ENCODE peak calls at places on chromosomes 12 and 14, in eight cellular contexts. One of them, this sample, is unnamed.

GRCh38 chr14:68616255-68616902 is 176.5 kb downstream of the ZFP36L1 start:
- DNase-seq in activated CD4-positive, alpha-beta T cell treated with anti-CD3 and anti-CD28 coated beads for 1 hour: no peak
- DNase-seq in naive thymus-derived CD4-positive, alpha-beta T cell: no peak
- DNase-seq in foreskin fibroblast: peak
- DNase-seq in HTR-8/SVneo: no peak
- DNase-seq in anterior cingulate cortex: no peak
- DNase-seq in lower lobe of right lung: no peak
- DNase-seq in GM04504: no peak
- DNase-seq in this sample: no peak

GRCh38 chr12:93804392-93805179 is 127.4 kb downstream of the CRADD start:
- DNase-seq in foreskin fibroblast: peak
- DNase-seq in naive thymus-derived CD4-positive, alpha-beta T cell: no peak
- DNase-seq in lower lobe of right lung: no peak
- DNase-seq in GM04504: no peak
- DNase-seq in activated CD4-positive, alpha-beta T cell treated with anti-CD3 and anti-CD28 coated beads for 1 hour: no peak
- DNase-seq in HTR-8/SVneo: no peak
- DNase-seq in anterior cingulate cortex: no peak
- DNase-seq in this sample: no peak

GRCh38 chr14:88009486-88009885 is 4.6 kb downstream of the GPR65 start:
- DNase-seq in foreskin fibroblast: no peak
- DNase-seq in GM04504: no peak
- DNase-seq in naive thymus-derived CD4-positive, alpha-beta T cell: no peak
- DNase-seq in HTR-8/SVneo: no peak
- DNase-seq in lower lobe of right lung: no peak
- DNase-seq in anterior cingulate cortex: no peak
- DNase-seq in activated CD4-positive, alpha-beta T cell treated with anti-CD3 and anti-CD28 coated beads for 1 hour: no peak
- DNase-seq in this sample: no peak

GRCh38 chr12:111057726-111058125 is 137.3 kb upstream of the MYL2 start:
- DNase-seq in lower lobe of right lung: no peak
- DNase-seq in foreskin fibroblast: no peak
- DNase-seq in HTR-8/SVneo: no peak
- DNase-seq in GM04504: no peak
- DNase-seq in activated CD4-positive, alpha-beta T cell treated with anti-CD3 and anti-CD28 coated beads for 1 hour: no peak
- DNase-seq in anterior cingulate cortex: no peak
- DNase-seq in naive thymus-derived CD4-positive, alpha-beta T cell: no peak
- DNase-seq in this sample: no peak

GRCh38 chr14:21749306-21749868 is 75.8 kb upstream of the OR4E1 start:
- DNase-seq in GM04504: no peak
- DNase-seq in activated CD4-positive, alpha-beta T cell treated with anti-CD3 and anti-CD28 coated beads for 1 hour: no peak
- DNase-seq in naive thymus-derived CD4-positive, alpha-beta T cell: no peak
- DNase-seq in lower lobe of right lung: no peak
- DNase-seq in HTR-8/SVneo: no peak
- DNase-seq in foreskin fibroblast: no peak
- DNase-seq in anterior cingulate cortex: no peak
- DNase-seq in this sample: no peak

GRCh38 chr14:73785834-73786631 is 65.6 kb upstream of the PTGR2 start:
- DNase-seq in naive thymus-derived CD4-positive, alpha-beta T cell: peak
- DNase-seq in activated CD4-positive, alpha-beta T cell treated with anti-CD3 and anti-CD28 coated beads for 1 hour: peak
- DNase-seq in GM04504: peak
- DNase-seq in lower lobe of right lung: peak
- DNase-seq in HTR-8/SVneo: peak
- DNase-seq in anterior cingulate cortex: peak
- DNase-seq in foreskin fibroblast: peak
- DNase-seq in this sample: peak

GRCh38 chr12:130816055-130816454 is 23.0 kb downstream of the STX2 start:
- DNase-seq in lower lobe of right lung: no peak
- DNase-seq in anterior cingulate cortex: no peak
- DNase-seq in foreskin fibroblast: no peak
- DNase-seq in GM04504: no peak
- DNase-seq in activated CD4-positive, alpha-beta T cell treated with anti-CD3 and anti-CD28 coated beads for 1 hour: no peak
- DNase-seq in naive thymus-derived CD4-positive, alpha-beta T cell: no peak
- DNase-seq in HTR-8/SVneo: no peak
- DNase-seq in this sample: no peak

GRCh38 chr14:103522028-103522581 is 525 bp downstream of the CKB start:
- DNase-seq in foreskin fibroblast: peak
- DNase-seq in naive thymus-derived CD4-positive, alpha-beta T cell: no peak
- DNase-seq in anterior cingulate cortex: no peak
- DNase-seq in HTR-8/SVneo: no peak
- DNase-seq in lower lobe of right lung: peak
- DNase-seq in activated CD4-positive, alpha-beta T cell treated with anti-CD3 and anti-CD28 coated beads for 1 hour: no peak
- DNase-seq in GM04504: no peak
- DNase-seq in this sample: no peak

GRCh38 chr14:58812050-58812690 is 174.4 kb downstream of the DACT1 start:
- DNase-seq in HTR-8/SVneo: no peak
- DNase-seq in naive thymus-derived CD4-positive, alpha-beta T cell: no peak
- DNase-seq in activated CD4-positive, alpha-beta T cell treated with anti-CD3 and anti-CD28 coated beads for 1 hour: no peak
- DNase-seq in foreskin fibroblast: no peak
- DNase-seq in GM04504: no peak
- DNase-seq in anterior cingulate cortex: no peak
- DNase-seq in lower lobe of right lung: no peak
- DNase-seq in this sample: no peak

GRCh38 chr14:104556256-104557021 is 23.1 kb upstream of the C14orf180 start:
- DNase-seq in GM04504: no peak
- DNase-seq in anterior cingulate cortex: no peak
- DNase-seq in HTR-8/SVneo: no peak
- DNase-seq in foreskin fibroblast: no peak
- DNase-seq in activated CD4-positive, alpha-beta T cell treated with anti-CD3 and anti-CD28 coated beads for 1 hour: no peak
- DNase-seq in naive thymus-derived CD4-positive, alpha-beta T cell: no peak
- DNase-seq in lower lobe of right lung: peak
- DNase-seq in this sample: no peak

GRCh38 chr14:39175445-39176262 is 600 bp downstream of the PNN start:
- DNase-seq in naive thymus-derived CD4-positive, alpha-beta T cell: no peak
- DNase-seq in foreskin fibroblast: peak
- DNase-seq in GM04504: peak
- DNase-seq in anterior cingulate cortex: no peak
- DNase-seq in HTR-8/SVneo: no peak
- DNase-seq in activated CD4-positive, alpha-beta T cell treated with anti-CD3 and anti-CD28 coated beads for 1 hour: no peak
- DNase-seq in lower lobe of right lung: no peak
- DNase-seq in this sample: no peak

GRCh38 chr12:81083018-81083417 is 5.1 kb downstream of the ACSS3 start:
- DNase-seq in naive thymus-derived CD4-positive, alpha-beta T cell: no peak
- DNase-seq in anterior cingulate cortex: no peak
- DNase-seq in HTR-8/SVneo: no peak
- DNase-seq in lower lobe of right lung: no peak
- DNase-seq in foreskin fibroblast: no peak
- DNase-seq in activated CD4-positive, alpha-beta T cell treated with anti-CD3 and anti-CD28 coated beads for 1 hour: no peak
- DNase-seq in GM04504: no peak
- DNase-seq in this sample: no peak

GRCh38 chr12:46608431-46609280 is 217.1 kb downstream of the SLC38A4 start:
- DNase-seq in GM04504: peak
- DNase-seq in anterior cingulate cortex: no peak
- DNase-seq in lower lobe of right lung: no peak
- DNase-seq in activated CD4-positive, alpha-beta T cell treated with anti-CD3 and anti-CD28 coated beads for 1 hour: no peak
- DNase-seq in HTR-8/SVneo: no peak
- DNase-seq in naive thymus-derived CD4-positive, alpha-beta T cell: no peak
- DNase-seq in foreskin fibroblast: peak
- DNase-seq in this sample: peak

GRCh38 chr14:73492661-73493060 is 1.9 kb downstream of the RIOX1 start:
- DNase-seq in anterior cingulate cortex: no peak
- DNase-seq in HTR-8/SVneo: no peak
- DNase-seq in activated CD4-positive, alpha-beta T cell treated with anti-CD3 and anti-CD28 coated beads for 1 hour: no peak
- DNase-seq in lower lobe of right lung: no peak
- DNase-seq in GM04504: no peak
- DNase-seq in naive thymus-derived CD4-positive, alpha-beta T cell: no peak
- DNase-seq in foreskin fibroblast: no peak
- DNase-seq in this sample: no peak

GRCh38 chr14:53757732-53758131 is 198.9 kb downstream of the BMP4 start:
- DNase-seq in lower lobe of right lung: no peak
- DNase-seq in GM04504: no peak
- DNase-seq in naive thymus-derived CD4-positive, alpha-beta T cell: no peak
- DNase-seq in anterior cingulate cortex: no peak
- DNase-seq in HTR-8/SVneo: no peak
- DNase-seq in foreskin fibroblast: no peak
- DNase-seq in activated CD4-positive, alpha-beta T cell treated with anti-CD3 and anti-CD28 coated beads for 1 hour: no peak
- DNase-seq in this sample: no peak

GRCh38 chr12:121513464-121514183 is 67.2 kb downstream of the KDM2B start:
- DNase-seq in naive thymus-derived CD4-positive, alpha-beta T cell: no peak
- DNase-seq in anterior cingulate cortex: no peak
- DNase-seq in activated CD4-positive, alpha-beta T cell treated with anti-CD3 and anti-CD28 coated beads for 1 hour: no peak
- DNase-seq in foreskin fibroblast: no peak
- DNase-seq in lower lobe of right lung: peak
- DNase-seq in GM04504: no peak
- DNase-seq in HTR-8/SVneo: peak
- DNase-seq in this sample: no peak

GRCh38 chr12:43836455-43836989 is 641 bp downstream of the TMEM117 start:
- DNase-seq in activated CD4-positive, alpha-beta T cell treated with anti-CD3 and anti-CD28 coated beads for 1 hour: no peak
- DNase-seq in foreskin fibroblast: peak
- DNase-seq in anterior cingulate cortex: no peak
- DNase-seq in naive thymus-derived CD4-positive, alpha-beta T cell: peak
- DNase-seq in GM04504: no peak
- DNase-seq in HTR-8/SVneo: peak
- DNase-seq in lower lobe of right lung: no peak
- DNase-seq in this sample: no peak

This sample was measured in astrocyte of the cerebellum.